ENCODE peak calls at places on chromosomes 5 and 9, in five cellular contexts. Y is SK-N-SH, I is IMR-90, S is GM12878, T is K562. V is an unnamed sample.

GRCh38 chr5:52994266-52994665 is 5.1 kb downstream of the ITGA2 start:
- DNase-seq in Y (no peak), I (peak), S (no peak), T (no peak), V (no peak)

GRCh38 chr9:81293651-81294050 is 395.7 kb downstream of the TLE1 start:
- DNase-seq in Y (no peak), I (no peak), S (no peak), T (no peak), V (no peak)

GRCh38 chr9:77495834-77496671 is 152.1 kb downstream of the GNA14 start:
- DNase-seq in Y (peak), I (peak), S (no peak), T (no peak), V (peak)

GRCh38 chr5:116563909-116564308 is 10.7 kb downstream of the SEMA6A start:
- DNase-seq in Y (no peak), I (no peak), S (no peak), T (no peak), V (no peak)

GRCh38 chr5:86979801-86980510 is 287.7 kb upstream of the RASA1 start:
- DNase-seq in Y (no peak), I (peak), S (no peak), T (no peak), V (peak)

GRCh38 chr5:114243983-114244305 is 117.9 kb upstream of the KCNN2 start:
- DNase-seq in Y (no peak), I (no peak), S (no peak), T (no peak), V (no peak)

GRCh38 chr5:142012186-142012785 is 541 bp downstream of the GNPDA1 start:
- DNase-seq in Y (peak), I (no peak), S (no peak), T (peak), V (peak)

GRCh38 chr5:76586531-76586930 is 36.7 kb downstream of the F2RL2 start:
- DNase-seq in Y (no peak), I (no peak), S (no peak), T (no peak), V (no peak)

GRCh38 chr5:31701642-31702041 is 62.7 kb downstream of the PDZD2 start:
- DNase-seq in Y (peak), I (no peak), S (no peak), T (no peak), V (no peak)
- TF ChIP-seq MXI1 in Y (peak), I (no peak), S (no peak), T (no peak), V (no peak)

DNA sequence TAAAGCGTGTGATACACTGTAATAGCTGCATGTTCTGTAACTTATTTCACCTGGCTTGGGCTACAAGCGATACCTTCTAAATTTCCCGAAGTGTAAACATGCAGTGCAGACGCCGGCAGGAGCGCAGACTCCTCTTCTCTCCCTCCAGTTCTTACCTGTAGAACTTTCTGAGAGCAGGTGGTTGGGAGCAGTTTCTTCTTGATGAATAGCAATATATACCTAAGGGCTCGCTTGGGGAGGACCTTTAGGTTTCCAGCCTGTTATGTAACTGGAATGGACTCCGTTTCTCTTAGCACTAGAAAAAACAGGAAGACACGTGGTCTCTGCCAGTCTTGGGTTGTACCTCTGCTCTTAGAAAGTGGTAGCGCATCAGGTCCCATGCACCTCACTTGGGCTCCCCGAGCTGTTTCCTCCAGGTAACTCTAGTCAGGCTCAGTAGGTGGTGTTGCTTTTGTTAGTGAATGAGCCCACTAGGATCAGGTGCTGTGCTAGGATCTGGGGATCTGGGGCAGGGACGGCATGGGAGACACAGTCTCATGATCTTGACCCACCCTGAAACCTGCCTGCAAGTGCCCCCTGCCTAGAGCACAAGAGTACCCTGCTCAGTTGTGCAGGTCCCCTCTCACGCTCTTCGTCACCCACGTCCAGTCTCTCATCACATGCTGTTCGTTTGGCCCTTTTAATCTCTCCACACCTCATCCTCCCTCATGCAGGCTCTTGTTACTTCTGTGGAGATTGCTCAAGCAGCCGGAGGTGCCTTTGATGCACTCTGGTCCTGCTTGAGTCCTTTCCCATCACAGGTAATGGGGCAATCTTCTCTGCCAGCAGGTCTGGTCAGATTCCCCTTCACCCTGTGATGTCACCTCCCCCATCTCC is 2.8 kb downstream of the TENT4A start:
- DNase-seq in Y (no peak), I (no peak), S (no peak), T (no peak), V (no peak)
- TF ChIP-seq MXI1 in Y (no peak), I (peak), S (peak), T (no peak), V (no peak)

GRCh38 chr9:105248691-105249090 is 4.2 kb downstream of the SLC44A1 start:
- DNase-seq in Y (no peak), I (no peak), S (no peak), T (no peak), V (no peak)

GRCh38 chr9:105252405-105252756 is 7.9 kb downstream of the SLC44A1 start:
- DNase-seq in Y (no peak), I (no peak), S (no peak), T (no peak), V (no peak)

GRCh38 chr9:105254226-105254625 is 9.8 kb downstream of the SLC44A1 start:
- DNase-seq in Y (no peak), I (no peak), S (no peak), T (no peak), V (no peak)

GRCh38 chr9:105251133-105251532 is 6.7 kb downstream of the SLC44A1 start:
- DNase-seq in Y (no peak), I (no peak), S (no peak), T (no peak), V (no peak)

DNA sequence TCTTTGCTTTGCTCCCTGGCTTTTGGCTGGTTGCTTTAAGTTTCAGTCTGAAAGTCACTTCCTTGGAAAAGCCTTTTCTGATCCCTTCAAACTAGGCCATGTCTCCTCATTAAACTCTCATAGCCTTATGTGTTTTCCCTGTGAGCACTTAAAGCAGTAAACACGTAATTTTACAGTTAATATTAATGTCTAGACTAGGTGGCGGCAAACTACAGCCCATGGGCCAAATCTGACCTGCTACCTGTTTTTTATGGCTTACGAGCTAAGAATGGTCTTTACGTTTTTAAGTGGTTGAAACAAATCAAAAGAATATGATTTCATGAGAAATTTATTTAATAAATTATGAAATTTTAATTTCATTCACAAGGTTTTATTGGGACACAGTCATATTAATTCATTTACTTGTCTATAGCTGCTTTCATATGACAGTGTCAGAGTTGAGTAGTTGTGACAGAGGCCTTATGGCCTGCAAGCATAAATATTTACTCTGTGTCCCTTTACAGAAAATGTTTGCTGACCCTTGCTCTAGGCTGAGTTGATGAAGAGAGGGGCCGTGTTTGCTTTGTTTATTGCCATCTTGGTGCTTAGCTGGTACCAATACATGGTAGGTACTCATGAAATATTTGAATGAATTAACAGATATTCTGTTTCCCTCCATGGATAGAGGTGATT is 7.4 kb downstream of the SLC44A1 start:
- DNase-seq in Y (no peak), I (no peak), S (no peak), T (no peak), V (peak)
- TF ChIP-seq MXI1 in Y (no peak), I (no peak), S (no peak), T (no peak), V (peak)

DNA sequence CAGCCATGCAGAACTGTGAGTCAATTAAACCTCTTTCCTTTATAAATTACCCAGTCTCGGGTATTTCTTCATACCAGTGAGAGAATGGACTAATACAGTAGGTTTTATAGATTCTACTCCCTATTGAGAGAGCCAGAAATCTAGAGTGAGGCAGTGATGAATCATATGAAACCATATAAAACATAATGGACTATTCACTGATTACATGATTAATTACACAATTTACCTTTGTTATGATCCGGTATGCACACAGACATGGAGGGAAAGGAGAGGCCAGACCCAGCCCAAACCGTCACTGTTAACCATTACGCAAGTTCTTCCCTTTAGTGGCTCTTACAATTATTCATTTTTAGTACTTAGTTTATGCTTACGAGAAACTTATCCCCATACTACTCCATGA is 205.0 kb downstream of the DNAH5 start:
- DNase-seq in Y (no peak), I (no peak), S (no peak), T (no peak), V (no peak)
- TF ChIP-seq MXI1 in Y (no peak), I (no peak), S (no peak), T (no peak), V (no peak)

GRCh38 chr5:59021286-59021673 is 438.4 kb downstream of the RAB3C start:
- DNase-seq in Y (no peak), I (no peak), S (no peak), T (no peak), V (no peak)
- TF ChIP-seq MXI1 in Y (no peak), I (no peak), S (no peak), T (no peak), V (no peak)

GRCh38 chr9:104700306-104700705 is 6.0 kb downstream of the OR13D1 start:
- DNase-seq in Y (no peak), I (no peak), S (no peak), T (no peak), V (peak)
- TF ChIP-seq MXI1 in Y (no peak), I (no peak), S (no peak), T (no peak), V (no peak)

GRCh38 chr9:118538981-118539380 is 830.3 kb downstream of the BRINP1 start:
- DNase-seq in Y (no peak), I (no peak), S (no peak), T (no peak), V (no peak)
- TF ChIP-seq MXI1 in Y (no peak), I (no peak), S (no peak), T (no peak), V (no peak)

V was measured in HepG2.